ENCODE peak calls at places on chromosome 21, in six cellular contexts. A, H, R, X, C and P are unnamed samples.

GRCh38 chr21:34579411-34579810 is 35.5 kb downstream of the RCAN1 start:
- DNase-seq in H (no peak), A (no peak), C (no peak), R (no peak), X (no peak), P (no peak)

GRCh38 chr21:42133131-42133530 is 62.0 kb downstream of the UMODL1 start:
- DNase-seq in X (no peak), A (no peak), H (no peak), R (no peak), C (no peak), P (no peak)

GRCh38 chr21:45293214-45293725 is 5.6 kb upstream of the POFUT2 start:
- DNase-seq in H (no peak), C (no peak), X (peak), R (no peak), A (no peak), P (no peak)

GRCh38 chr21:23936224-23936623 is 1671.1 kb downstream of the MRPL39 start:
- DNase-seq in H (no peak), C (no peak), A (no peak), X (no peak), R (peak), P (no peak)

GRCh38 chr21:18382141-18382540 is 21.4 kb downstream of the TMPRSS15 start:
- DNase-seq in H (no peak), A (no peak), X (no peak), C (no peak), R (no peak), P (no peak)

GRCh38 chr21:44765231-44766013 is 36.2 kb downstream of the UBE2G2 start:
- DNase-seq in A (peak), R (no peak), H (no peak), X (peak), C (no peak), P (no peak)

GRCh38 chr21:39715804-39716397 is 29.1 kb upstream of the IGSF5 start:
- DNase-seq in A (peak), X (no peak), H (peak), R (no peak), C (peak), P (no peak)

GRCh38 chr21:42565206-42565810 is 51.7 kb downstream of the SLC37A1 start:
- DNase-seq in X (peak), R (no peak), A (no peak), H (no peak), C (no peak), P (no peak)

GRCh38 chr21:41557884-41558283 is 49.9 kb upstream of the TMPRSS2 start:
- DNase-seq in C (no peak), R (no peak), H (no peak), A (no peak), X (no peak), P (no peak)

GRCh38 chr21:15241997-15242767 is 177.4 kb upstream of the NRIP1 start:
- DNase-seq in A (no peak), H (no peak), R (no peak), C (no peak), X (no peak), P (no peak)

GRCh38 chr21:38377165-38378093 is 120.6 kb downstream of the KCNJ15 start:
- DNase-seq in A (no peak), C (no peak), R (no peak), H (no peak), X (no peak), P (no peak)

GRCh38 chr21:37208056-37208705 is 59.0 kb downstream of the VPS26C start:
- DNase-seq in R (no peak), X (peak), A (no peak), C (no peak), H (no peak), P (no peak)

GRCh38 chr21:25862596-25862995 is 127.8 kb downstream of the GABPA start:
- DNase-seq in R (no peak), C (peak), A (no peak), X (no peak), H (no peak), P (peak)

GRCh38 chr21:32516729-32517649 is 68.3 kb downstream of the TCP10L start:
- DNase-seq in A (no peak), R (no peak), C (no peak), H (no peak), X (no peak), P (no peak)

GRCh38 chr21:34223376-34223775 is 140.4 kb upstream of the KCNE2 start:
- DNase-seq in A (no peak), H (no peak), R (no peak), X (no peak), C (no peak), P (no peak)

GRCh38 chr21:45880097-45881068 is 101.2 kb upstream of the COL6A1 start:
- DNase-seq in H (peak), C (peak), X (no peak), R (peak), A (peak), P (no peak)

GRCh38 chr21:20882462-20883415 is 115.5 kb upstream of the NCAM2 start:
- DNase-seq in H (no peak), A (no peak), R (no peak), X (no peak), C (peak), P (peak)

GRCh38 chr21:28018741-28019669 is 973.7 kb downstream of the LTN1 start:
- DNase-seq in X (no peak), R (no peak), C (no peak), A (no peak), H (no peak), P (peak)

GRCh38 chr21:28943631-28944030 is 49.0 kb downstream of the LTN1 start:
- DNase-seq in C (no peak), X (no peak), A (no peak), H (no peak), R (no peak), P (no peak)

GRCh38 chr21:43305336-43305665 is 121.6 kb downstream of the SIK1 start:
- DNase-seq in X (no peak), C (no peak), A (no peak), H (no peak), R (no peak), P (no peak)

GRCh38 chr21:37546299-37546908 is 179.8 kb downstream of the DYRK1A start:
- DNase-seq in X (no peak), H (no peak), R (no peak), C (no peak), A (no peak), P (no peak)

GRCh38 chr21:44199448-44199847 is 41.3 kb downstream of the ICOSLG start:
- DNase-seq in R (no peak), C (no peak), X (no peak), A (no peak), H (no peak), P (no peak)

GRCh38 chr21:33022489-33022827 is 3.3 kb upstream of the OLIG2 start:
- DNase-seq in A (no peak), X (peak), H (no peak), R (no peak), C (no peak), P (no peak)

GRCh38 chr21:34191876-34192275 is 118.5 kb downstream of the MRPS6 start:
- DNase-seq in R (no peak), A (no peak), H (no peak), C (no peak), X (no peak), P (no peak)

GRCh38 chr21:15301014-15301413 is 236.2 kb upstream of the NRIP1 start:
- DNase-seq in A (no peak), R (no peak), C (no peak), X (no peak), H (no peak), P (no peak)

GRCh38 chr21:37430184-37430821 is 63.7 kb downstream of the DYRK1A start:
- DNase-seq in C (no peak), A (no peak), R (no peak), H (no peak), X (no peak), P (no peak)

GRCh38 chr21:38499296-38499695 is 1.0 kb upstream of the ERG start:
- DNase-seq in A (no peak), H (no peak), R (no peak), C (no peak), X (no peak), P (no peak)